ENCODE peak calls at places on chromosome 9, in five cellular contexts. One of them, this sample, is unnamed.

GRCh38 chr9:135961811-135962695 is 880 bp upstream of the UBAC1 start:
- DNase-seq in ELF-1: no peak
- DNase-seq in LHCN-M2: no peak
- DNase-seq in NCI-H1930: no peak
- DNase-seq in PC-3: peak
- DNase-seq in this sample: no peak

GRCh38 chr9:89277454-89277853 is 33.5 kb upstream of the CKS2 start:
- DNase-seq in ELF-1: no peak
- DNase-seq in LHCN-M2: no peak
- DNase-seq in NCI-H1930: no peak
- DNase-seq in PC-3: no peak
- DNase-seq in this sample: no peak

GRCh38 chr9:127138444-127138843 is 16.0 kb upstream of the ANGPTL2 start:
- DNase-seq in ELF-1: no peak
- DNase-seq in LHCN-M2: no peak
- DNase-seq in NCI-H1930: no peak
- DNase-seq in PC-3: no peak
- DNase-seq in this sample: no peak

GRCh38 chr9:134403682-134404301 is 77.5 kb downstream of the RXRA start:
- DNase-seq in ELF-1: no peak
- DNase-seq in LHCN-M2: peak
- DNase-seq in NCI-H1930: no peak
- DNase-seq in PC-3: no peak
- DNase-seq in this sample: peak

GRCh38 chr9:21989440-21990189 is 4.6 kb downstream of the CDKN2A start:
- DNase-seq in ELF-1: no peak
- DNase-seq in LHCN-M2: no peak
- DNase-seq in NCI-H1930: no peak
- DNase-seq in PC-3: no peak
- DNase-seq in this sample: no peak

GRCh38 chr9:120846251-120846869 is 3.6 kb upstream of the PSMD5 start:
- DNase-seq in ELF-1: no peak
- DNase-seq in LHCN-M2: no peak
- DNase-seq in NCI-H1930: no peak
- DNase-seq in PC-3: no peak
- DNase-seq in this sample: no peak

GRCh38 chr9:128374221-128374675 is 3.1 kb downstream of the URM1 start:
- DNase-seq in ELF-1: no peak
- DNase-seq in LHCN-M2: no peak
- DNase-seq in NCI-H1930: no peak
- DNase-seq in PC-3: no peak
- DNase-seq in this sample: no peak

GRCh38 chr9:72489986-72490385 is 31.4 kb upstream of the TMC1 start:
- DNase-seq in ELF-1: no peak
- DNase-seq in LHCN-M2: no peak
- DNase-seq in NCI-H1930: no peak
- DNase-seq in PC-3: no peak
- DNase-seq in this sample: no peak

GRCh38 chr9:99680191-99680590 is 141.5 kb upstream of the NR4A3 start:
- DNase-seq in ELF-1: no peak
- DNase-seq in LHCN-M2: peak
- DNase-seq in NCI-H1930: no peak
- DNase-seq in PC-3: no peak
- DNase-seq in this sample: peak

This sample was measured in kidney glomerular epithelial cell.